ENCODE peak calls at places on chromosomes 4 and X, in six cellular contexts. Z, P, K, D, X and T are unnamed samples.

GRCh38 chrX:2538016-2538415 is 37.2 kb upstream of the DHRSX start:
- DNase-seq in K (no peak), P (peak; percentile 72), D (no peak), Z (no peak), X (no peak), T (no peak)

GRCh38 chr4:54499308-54500074 is 158.3 kb upstream of the KIT start:
- DNase-seq in X (no peak), K (no peak), P (no peak), D (peak; percentile 66), Z (peak; percentile 5), T (no peak)

GRCh38 chr4:11732155-11732554 is 303.5 kb upstream of the HS3ST1 start:
- DNase-seq in K (no peak), D (no peak), X (no peak), P (no peak), Z (no peak), T (no peak)

GRCh38 chr4:27176400-27176799 is 315.8 kb downstream of the STIM2 start:
- DNase-seq in K (peak; percentile 49), X (peak; percentile 15), Z (peak; percentile 41), D (peak; percentile 84), P (peak; percentile 30), T (peak; percentile 50)

GRCh38 chr4:156733582-156733981 is 238.0 kb downstream of the PDGFC start:
- DNase-seq in K (no peak), D (no peak), P (no peak), X (no peak), Z (no peak), T (no peak)

GRCh38 chr4:168411318-168412150 is 68.8 kb downstream of the DDX60L start:
- DNase-seq in Z (peak; percentile 55), D (peak; percentile 38), X (peak; percentile 18), K (no peak), P (no peak), T (no peak)

GRCh38 chr4:107900508-107900907 is 30.8 kb upstream of the CYP2U1 start:
- DNase-seq in P (no peak), K (no peak), D (no peak), Z (no peak), X (no peak), T (no peak)

GRCh38 chr4:25098964-25099843 is 61.0 kb downstream of the SEPSECS start:
- DNase-seq in X (no peak), Z (peak; percentile 63), D (peak; percentile 26), P (no peak), K (no peak), T (no peak)

GRCh38 chr4:123014038-123014437 is 91.6 kb upstream of the NUDT6 start:
- DNase-seq in D (no peak), X (no peak), Z (no peak), K (no peak), P (no peak), T (no peak)

GRCh38 chrX:31580227-31580626 is 508.4 kb upstream of the FTHL17 start:
- DNase-seq in X (peak; percentile 66), Z (peak; percentile 6), D (peak; percentile 62), P (no peak), K (no peak), T (no peak)

GRCh38 chr4:10554694-10555093 is 97.5 kb upstream of the ZNF518B start:
- DNase-seq in D (peak; percentile 65), Z (peak; percentile 59), K (peak; percentile 49), P (peak; percentile 70), X (peak; percentile 71), T (peak; percentile 77)

GRCh38 chrX:72714471-72714916 is 388 bp upstream of the PHKA1 start:
- DNase-seq in D (peak; percentile 77), K (peak; percentile 69), Z (peak; percentile 62), X (peak; percentile 69), P (peak; percentile 5), T (peak; percentile 9)

GRCh38 chrX:129900054-129900453 is 5.9 kb upstream of the UTP14A start:
- DNase-seq in P (no peak), Z (no peak), K (no peak), X (no peak), D (no peak), T (no peak)

GRCh38 chrX:113421432-113421831 is 580.8 kb upstream of the AMOT start:
- DNase-seq in P (no peak), D (no peak), K (no peak), Z (no peak), X (no peak), T (no peak)

GRCh38 chr4:24209131-24209530 is 319.3 kb upstream of the PPARGC1A start:
- DNase-seq in Z (no peak), K (no peak), D (no peak), X (no peak), P (no peak), T (no peak)

GRCh38 chr4:147137280-147137679 is 191.6 kb upstream of the TTC29 start:
- DNase-seq in Z (no peak), X (no peak), K (no peak), D (no peak), P (no peak), T (no peak)

GRCh38 chrX:727738-728621 is 97.4 kb downstream of the SHOX start:
- DNase-seq in D (peak; percentile 59), Z (no peak), P (peak; percentile 24), K (peak; percentile 77), X (no peak), T (peak; percentile 15)

GRCh38 chr4:129111919-129112318 is 16.0 kb downstream of the C4orf33 start:
- DNase-seq in Z (no peak), P (no peak), K (no peak), X (no peak), D (no peak), T (no peak)

GRCh38 chr4:138034871-138035270 is 207.3 kb downstream of the SLC7A11 start:
- DNase-seq in Z (peak; percentile 87), K (no peak), P (no peak), D (no peak), X (peak; percentile 30), T (no peak)

GRCh38 chr4:170497729-170498128 is 408.0 kb upstream of the AADAT start:
- DNase-seq in P (no peak), X (no peak), Z (no peak), K (no peak), D (no peak), T (no peak)

GRCh38 chr4:133385161-133385954 is 236.3 kb downstream of the PCDH10 start:
- DNase-seq in P (no peak), X (no peak), D (no peak), K (peak; percentile 53), Z (no peak), T (no peak)

GRCh38 chrX:110015027-110015426 is 12.1 kb downstream of the TMEM164 start:
- DNase-seq in Z (no peak), D (peak; percentile 19), K (no peak), P (no peak), X (no peak), T (no peak)

GRCh38 chr4:2366252-2367192 is 51.9 kb downstream of the ZFYVE28 start:
- DNase-seq in P (no peak), Z (peak; percentile 10), K (no peak), X (no peak), D (no peak), T (no peak)

GRCh38 chr4:183765121-183765990 is 106.3 kb downstream of the TRAPPC11 start:
- DNase-seq in P (no peak), X (no peak), K (no peak), Z (no peak), D (no peak), T (no peak)

GRCh38 chr4:76950052-76950845 is 697 bp downstream of the SEPTIN11 start:
- DNase-seq in X (peak; percentile 61), P (peak; percentile 44), D (peak; percentile 57), Z (no peak), K (no peak), T (peak; percentile 68)

GRCh38 chr4:118968006-118968405 is 79.4 kb downstream of the SYNPO2 start:
- DNase-seq in D (peak; percentile 89), K (peak; percentile 71), P (no peak), Z (peak; percentile 87), X (peak; percentile 95), T (no peak)

GRCh38 chr4:104472766-104473165 is 21.9 kb downstream of the CXXC4 start:
- DNase-seq in X (no peak), D (no peak), P (no peak), Z (no peak), K (no peak), T (no peak)

GRCh38 chrX:118637997-118638396 is 89.4 kb upstream of the IL13RA1 start:
- DNase-seq in Z (peak; percentile 3), K (no peak), D (peak; percentile 4), P (no peak), X (no peak), T (no peak)

DNA sequence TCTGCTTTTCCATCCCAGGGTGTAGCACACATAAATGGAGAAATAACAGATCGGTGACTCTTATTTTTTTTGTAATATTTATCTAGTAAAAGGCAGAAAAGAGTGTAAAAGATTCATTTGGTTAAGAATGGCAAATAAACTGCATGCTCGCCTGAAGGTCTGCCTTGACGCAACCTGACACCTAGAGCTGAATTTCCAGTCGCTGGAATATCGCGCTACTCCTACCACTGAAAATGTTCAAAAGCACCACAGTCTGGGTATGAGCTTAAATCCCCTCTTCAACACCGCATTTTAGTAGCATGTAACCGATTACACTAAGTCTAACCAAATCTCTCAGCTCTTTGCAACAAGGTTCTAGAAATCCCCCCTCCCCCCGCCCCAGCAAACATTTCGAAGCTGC is 1.6 kb downstream of the FGF13 start:
- DNase-seq in X (no peak), K (no peak), D (peak; percentile 25), P (peak; percentile 2), Z (no peak), T (no peak)
- H3K27ac ChIP-seq in X (no peak overlapping the region), K (no peak overlapping the region), D (no peak overlapping the region), P (no peak overlapping the region), Z (no peak overlapping the region), T (no peak overlapping the region)

DNA sequence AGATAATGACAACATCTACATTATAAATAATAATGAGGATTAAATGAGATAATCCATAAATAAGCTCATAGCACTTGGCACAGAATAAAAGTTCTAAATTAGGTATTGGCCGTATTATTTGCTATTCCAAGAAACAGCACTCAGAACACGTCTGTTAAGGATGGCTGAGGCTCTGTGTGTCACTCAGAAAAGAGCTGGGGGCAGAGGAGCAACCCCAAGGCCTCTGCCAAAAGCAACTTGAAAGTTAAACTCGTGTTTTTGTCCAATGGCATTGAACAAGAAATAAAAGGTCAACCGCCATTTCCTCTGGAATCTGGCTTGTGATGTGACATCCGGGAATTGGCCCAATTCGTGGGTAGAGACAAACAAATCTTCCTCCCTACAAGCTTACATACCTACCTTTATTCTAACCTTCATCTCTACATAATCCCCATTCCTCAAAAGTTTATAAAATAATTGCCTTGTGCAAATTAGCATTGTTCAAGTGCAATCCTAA is 42.3 kb upstream of the FAM241A start:
- DNase-seq in Z (no peak), P (no peak), K (no peak), D (no peak), X (no peak), T (no peak)
- H2BK15ac ChIP-seq in Z (no peak overlapping the region), P (no peak overlapping the region), K (no peak overlapping the region), D (no peak overlapping the region), X (no peak overlapping the region), T (no peak overlapping the region)

DNA sequence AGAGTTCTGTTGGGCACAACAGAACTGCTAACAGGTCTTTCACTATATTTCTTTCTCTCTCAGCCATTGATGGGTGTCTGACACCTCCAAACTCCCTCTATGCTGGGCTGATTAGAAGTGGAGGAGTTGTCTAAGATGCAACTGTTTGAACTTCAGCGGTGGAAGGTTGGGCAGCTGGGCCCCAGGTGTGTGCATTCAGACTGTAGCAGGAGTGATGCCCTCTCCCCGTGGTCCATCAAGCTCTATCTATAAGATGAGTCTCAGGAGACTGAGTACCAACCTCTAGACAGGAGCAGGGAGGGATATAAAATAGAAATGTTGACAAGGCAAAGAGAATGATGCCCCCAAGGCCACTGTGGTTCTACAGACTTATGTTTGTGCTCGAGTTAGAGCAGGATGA is 28.1 kb upstream of the CHRNA9 start:
- DNase-seq in D (no peak), K (no peak), X (no peak), P (no peak), Z (no peak), T (no peak)
- H3K27ac ChIP-seq in D (no peak overlapping the region), K (no peak overlapping the region), X (no peak overlapping the region), P (no peak overlapping the region), Z (no peak overlapping the region), T (no peak overlapping the region)

GRCh38 chrX:125096469-125096868 is 223.2 kb upstream of the TEX13C start:
- DNase-seq in K (no peak), X (no peak), D (no peak), P (no peak), Z (no peak), T (no peak)
- H2BK15ac ChIP-seq in K (no peak overlapping the region), X (no peak overlapping the region), D (no peak overlapping the region), P (no peak overlapping the region), Z (no peak overlapping the region), T (no peak overlapping the region)